ENCODE peak calls at places on chromosomes 16 and 17, in nine cellular contexts. One of them, this sample, is unnamed.

GRCh38 chr17:50093807-50094206 is 1.3 kb upstream of the PDK2 start:
- DNase-seq in WTC11: no peak
- DNase-seq in body of pancreas: no peak
- DNase-seq in Peyer's patch: no peak
- DNase-seq in spleen: no peak
- DNase-seq in AG04450: no peak
- DNase-seq in IMR-90: no peak
- DNase-seq in GM20000: no peak
- DNase-seq in Caco-2: no peak
- DNase-seq in this sample: no peak

GRCh38 chr17:34171245-34171818 is 83.8 kb upstream of the CCL2 start:
- DNase-seq in WTC11: peak
- DNase-seq in body of pancreas: peak
- DNase-seq in Peyer's patch: peak
- DNase-seq in spleen: no peak
- DNase-seq in AG04450: no peak
- DNase-seq in IMR-90: peak
- DNase-seq in GM20000: peak
- DNase-seq in Caco-2: peak
- DNase-seq in this sample: peak

GRCh38 chr17:77894126-77894956 is 64.2 kb upstream of the TNRC6C start:
- DNase-seq in WTC11: no peak
- DNase-seq in body of pancreas: no peak
- DNase-seq in Peyer's patch: no peak
- DNase-seq in spleen: peak
- DNase-seq in AG04450: no peak
- DNase-seq in IMR-90: no peak
- DNase-seq in GM20000: no peak
- DNase-seq in Caco-2: no peak
- DNase-seq in this sample: no peak

GRCh38 chr16:28149016-28149888 is 62.5 kb downstream of the XPO6 start:
- DNase-seq in WTC11: no peak
- DNase-seq in body of pancreas: no peak
- DNase-seq in Peyer's patch: peak
- DNase-seq in spleen: no peak
- DNase-seq in AG04450: no peak
- DNase-seq in IMR-90: peak
- DNase-seq in GM20000: no peak
- DNase-seq in Caco-2: no peak
- DNase-seq in this sample: no peak

GRCh38 chr17:77049440-77049839 is 91.3 kb upstream of the SEC14L1 start:
- DNase-seq in WTC11: no peak
- DNase-seq in body of pancreas: no peak
- DNase-seq in Peyer's patch: no peak
- DNase-seq in spleen: no peak
- DNase-seq in AG04450: no peak
- DNase-seq in IMR-90: no peak
- DNase-seq in GM20000: no peak
- DNase-seq in Caco-2: no peak
- DNase-seq in this sample: no peak

GRCh38 chr17:28675980-28676379 is 14.0 kb downstream of the SUPT6H start:
- DNase-seq in WTC11: no peak
- DNase-seq in body of pancreas: peak
- DNase-seq in Peyer's patch: no peak
- DNase-seq in spleen: no peak
- DNase-seq in AG04450: no peak
- DNase-seq in IMR-90: no peak
- DNase-seq in GM20000: no peak
- DNase-seq in Caco-2: peak
- DNase-seq in this sample: no peak

GRCh38 chr17:80644588-80644987 is 100.0 kb downstream of the RPTOR start:
- DNase-seq in WTC11: no peak
- DNase-seq in body of pancreas: no peak
- DNase-seq in Peyer's patch: no peak
- DNase-seq in spleen: no peak
- DNase-seq in AG04450: no peak
- DNase-seq in IMR-90: peak
- DNase-seq in GM20000: no peak
- DNase-seq in Caco-2: no peak
- DNase-seq in this sample: no peak

GRCh38 chr16:61014869-61015268 is 1021.4 kb downstream of the CDH8 start:
- DNase-seq in WTC11: peak
- DNase-seq in body of pancreas: no peak
- DNase-seq in Peyer's patch: no peak
- DNase-seq in spleen: no peak
- DNase-seq in AG04450: no peak
- DNase-seq in IMR-90: no peak
- DNase-seq in GM20000: no peak
- DNase-seq in Caco-2: no peak
- DNase-seq in this sample: no peak

GRCh38 chr16:58385218-58385773 is 7.0 kb upstream of the GINS3 start:
- DNase-seq in WTC11: no peak
- DNase-seq in body of pancreas: no peak
- DNase-seq in Peyer's patch: no peak
- DNase-seq in spleen: no peak
- DNase-seq in AG04450: no peak
- DNase-seq in IMR-90: no peak
- DNase-seq in GM20000: no peak
- DNase-seq in Caco-2: no peak
- DNase-seq in this sample: no peak

GRCh38 chr17:73311428-73311780 is 397 bp downstream of the CDC42EP4 start:
- DNase-seq in WTC11: no peak
- DNase-seq in body of pancreas: no peak
- DNase-seq in Peyer's patch: no peak
- DNase-seq in spleen: peak
- DNase-seq in AG04450: no peak
- DNase-seq in IMR-90: no peak
- DNase-seq in GM20000: peak
- DNase-seq in Caco-2: no peak
- DNase-seq in this sample: no peak

GRCh38 chr17:45265823-45266222 is 3.9 kb upstream of the SPATA32 start:
- DNase-seq in WTC11: no peak
- DNase-seq in body of pancreas: no peak
- DNase-seq in Peyer's patch: no peak
- DNase-seq in spleen: no peak
- DNase-seq in AG04450: no peak
- DNase-seq in IMR-90: peak
- DNase-seq in GM20000: no peak
- DNase-seq in Caco-2: no peak
- DNase-seq in this sample: no peak

GRCh38 chr17:46053911-46054534 is 55.0 kb downstream of the STH start:
- DNase-seq in WTC11: no peak
- DNase-seq in body of pancreas: no peak
- DNase-seq in Peyer's patch: no peak
- DNase-seq in spleen: no peak
- DNase-seq in AG04450: no peak
- DNase-seq in IMR-90: peak
- DNase-seq in GM20000: no peak
- DNase-seq in Caco-2: no peak
- DNase-seq in this sample: no peak

GRCh38 chr16:87834015-87834667 is 35.2 kb downstream of the SLC7A5 start:
- DNase-seq in WTC11: no peak
- DNase-seq in body of pancreas: no peak
- DNase-seq in Peyer's patch: no peak
- DNase-seq in spleen: no peak
- DNase-seq in AG04450: no peak
- DNase-seq in IMR-90: no peak
- DNase-seq in GM20000: no peak
- DNase-seq in Caco-2: no peak
- DNase-seq in this sample: no peak

GRCh38 chr17:82520041-82520910 is 744 bp downstream of the FOXK2 start:
- DNase-seq in WTC11: peak
- DNase-seq in body of pancreas: no peak
- DNase-seq in Peyer's patch: peak
- DNase-seq in spleen: peak
- DNase-seq in AG04450: no peak
- DNase-seq in IMR-90: no peak
- DNase-seq in GM20000: peak
- DNase-seq in Caco-2: no peak
- DNase-seq in this sample: peak

GRCh38 chr16:88599825-88600538 is 29.8 kb downstream of the ZC3H18 start:
- DNase-seq in WTC11: no peak
- DNase-seq in body of pancreas: peak
- DNase-seq in Peyer's patch: no peak
- DNase-seq in spleen: no peak
- DNase-seq in AG04450: no peak
- DNase-seq in IMR-90: no peak
- DNase-seq in GM20000: no peak
- DNase-seq in Caco-2: no peak
- DNase-seq in this sample: no peak

GRCh38 chr17:36937001-36937960 is at the start of gene LHX1:
- DNase-seq in WTC11: peak
- DNase-seq in body of pancreas: no peak
- DNase-seq in Peyer's patch: no peak
- DNase-seq in spleen: no peak
- DNase-seq in AG04450: no peak
- DNase-seq in IMR-90: no peak
- DNase-seq in GM20000: peak
- DNase-seq in Caco-2: no peak
- DNase-seq in this sample: no peak

GRCh38 chr17:38613981-38614779 is 8.4 kb upstream of the SRCIN1 start:
- DNase-seq in WTC11: no peak
- DNase-seq in body of pancreas: peak
- DNase-seq in Peyer's patch: no peak
- DNase-seq in spleen: no peak
- DNase-seq in AG04450: no peak
- DNase-seq in IMR-90: no peak
- DNase-seq in GM20000: no peak
- DNase-seq in Caco-2: peak
- DNase-seq in this sample: no peak

GRCh38 chr16:66619534-66620418 is 15.3 kb downstream of the CMTM3 start:
- DNase-seq in WTC11: no peak
- DNase-seq in body of pancreas: no peak
- DNase-seq in Peyer's patch: no peak
- DNase-seq in spleen: peak
- DNase-seq in AG04450: no peak
- DNase-seq in IMR-90: peak
- DNase-seq in GM20000: peak
- DNase-seq in Caco-2: no peak
- DNase-seq in this sample: no peak

GRCh38 chr16:31074814-31075183 is 577 bp downstream of the ZNF646 start:
- DNase-seq in WTC11: no peak
- DNase-seq in body of pancreas: no peak
- DNase-seq in Peyer's patch: no peak
- DNase-seq in spleen: no peak
- DNase-seq in AG04450: no peak
- DNase-seq in IMR-90: peak
- DNase-seq in GM20000: no peak
- DNase-seq in Caco-2: no peak
- DNase-seq in this sample: no peak

GRCh38 chr16:58435779-58436178 is 43.5 kb downstream of the GINS3 start:
- DNase-seq in WTC11: no peak
- DNase-seq in body of pancreas: no peak
- DNase-seq in Peyer's patch: no peak
- DNase-seq in spleen: no peak
- DNase-seq in AG04450: no peak
- DNase-seq in IMR-90: no peak
- DNase-seq in GM20000: no peak
- DNase-seq in Caco-2: no peak
- DNase-seq in this sample: no peak

GRCh38 chr17:13560935-13561334 is 40.8 kb downstream of the HS3ST3A1 start:
- DNase-seq in WTC11: no peak
- DNase-seq in body of pancreas: no peak
- DNase-seq in Peyer's patch: no peak
- DNase-seq in spleen: no peak
- DNase-seq in AG04450: no peak
- DNase-seq in IMR-90: no peak
- DNase-seq in GM20000: no peak
- DNase-seq in Caco-2: no peak
- DNase-seq in this sample: no peak
- TF ChIP-seq CTCF in WTC11: no peak
- TF ChIP-seq CTCF in body of pancreas: no peak
- TF ChIP-seq CTCF in Peyer's patch: no peak
- TF ChIP-seq CTCF in spleen: no peak
- TF ChIP-seq CTCF in AG04450: no peak
- TF ChIP-seq CTCF in IMR-90: no peak
- TF ChIP-seq CTCF in GM20000: no peak
- TF ChIP-seq CTCF in Caco-2: no peak
- TF ChIP-seq CTCF in this sample: no peak

DNA sequence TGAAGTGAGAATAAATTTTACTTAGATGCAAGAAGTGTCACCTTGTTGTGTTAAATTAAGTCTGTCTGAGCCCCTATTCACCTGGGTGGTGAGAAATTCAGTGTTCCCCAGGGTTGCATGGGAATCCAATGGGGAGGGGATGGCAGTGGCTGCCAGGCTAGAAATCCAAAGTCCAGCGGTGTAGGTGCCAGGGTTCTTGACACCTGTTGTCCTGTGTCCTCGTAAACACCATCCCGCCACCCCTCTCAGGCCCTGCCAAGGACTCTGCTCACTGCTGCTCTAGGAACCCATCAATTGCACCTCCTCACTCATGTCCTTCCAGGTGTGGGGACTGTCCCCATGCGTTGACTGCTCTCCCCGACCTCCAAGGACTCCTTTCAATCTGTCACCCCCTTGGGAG is 58.9 kb downstream of the CACNG5 start:
- DNase-seq in WTC11: no peak
- DNase-seq in body of pancreas: no peak
- DNase-seq in Peyer's patch: no peak
- DNase-seq in spleen: no peak
- DNase-seq in AG04450: no peak
- DNase-seq in IMR-90: no peak
- DNase-seq in GM20000: no peak
- DNase-seq in Caco-2: no peak
- DNase-seq in this sample: no peak
- TF ChIP-seq CTCF in WTC11: no peak
- TF ChIP-seq CTCF in body of pancreas: no peak
- TF ChIP-seq CTCF in Peyer's patch: no peak
- TF ChIP-seq CTCF in spleen: no peak
- TF ChIP-seq CTCF in AG04450: no peak
- TF ChIP-seq CTCF in IMR-90: no peak
- TF ChIP-seq CTCF in GM20000: no peak
- TF ChIP-seq CTCF in Caco-2: no peak
- TF ChIP-seq CTCF in this sample: no peak

GRCh38 chr17:79023886-79024771 is at the start of gene C1QTNF1:
- DNase-seq in WTC11: peak
- DNase-seq in body of pancreas: peak
- DNase-seq in Peyer's patch: no peak
- DNase-seq in spleen: peak
- DNase-seq in AG04450: no peak
- DNase-seq in IMR-90: peak
- DNase-seq in GM20000: peak
- DNase-seq in Caco-2: peak
- DNase-seq in this sample: peak
- TF ChIP-seq CTCF in WTC11: peak
- TF ChIP-seq CTCF in body of pancreas: peak
- TF ChIP-seq CTCF in Peyer's patch: peak
- TF ChIP-seq CTCF in spleen: peak
- TF ChIP-seq CTCF in AG04450: peak
- TF ChIP-seq CTCF in IMR-90: peak
- TF ChIP-seq CTCF in GM20000: no peak
- TF ChIP-seq CTCF in Caco-2: peak
- TF ChIP-seq CTCF in this sample: peak

DNA sequence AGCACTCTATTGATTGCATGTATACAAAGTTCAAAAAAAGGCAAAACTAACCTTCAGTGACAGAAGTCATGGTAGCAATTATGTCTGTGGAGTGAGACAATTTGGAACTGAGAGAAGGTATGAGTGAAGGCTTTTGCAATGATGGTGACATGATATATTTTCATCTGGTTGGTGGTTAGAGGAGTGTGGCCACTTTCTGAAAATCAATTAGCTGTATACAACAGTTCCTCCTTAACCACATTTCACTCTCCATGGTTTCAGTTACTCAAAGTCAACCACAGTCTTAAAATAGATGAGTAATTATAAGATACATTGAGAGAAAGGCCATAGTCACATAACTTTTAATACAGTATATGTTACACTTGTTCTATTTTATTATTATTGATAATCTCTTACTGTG is 26.2 kb downstream of the ADAMTS18 start:
- DNase-seq in WTC11: no peak
- DNase-seq in body of pancreas: no peak
- DNase-seq in Peyer's patch: no peak
- DNase-seq in spleen: no peak
- DNase-seq in AG04450: no peak
- DNase-seq in IMR-90: no peak
- DNase-seq in GM20000: no peak
- DNase-seq in Caco-2: no peak
- DNase-seq in this sample: no peak
- TF ChIP-seq CTCF in WTC11: no peak
- TF ChIP-seq CTCF in body of pancreas: no peak
- TF ChIP-seq CTCF in Peyer's patch: no peak
- TF ChIP-seq CTCF in spleen: no peak
- TF ChIP-seq CTCF in AG04450: no peak
- TF ChIP-seq CTCF in IMR-90: no peak
- TF ChIP-seq CTCF in GM20000: no peak
- TF ChIP-seq CTCF in Caco-2: no peak
- TF ChIP-seq CTCF in this sample: no peak